ENCODE peak calls at places on chromosomes 1 and 21, in eight cellular contexts. One of them, this sample, is unnamed.
A peak's percentile ranks its signal among the peaks of the same experiment; 100 is the strongest.

GRCh38 chr21:31181089-31181757 is 142.9 kb upstream of the KRTAP19-8 start:
- DNase-seq in uterus: no peak
- DNase-seq in BE2C: no peak
- DNase-seq in stomach: no peak
- DNase-seq in psoas muscle: no peak
- DNase-seq in CD8-positive, alpha-beta memory T cell: no peak
- DNase-seq in sigmoid colon: no peak
- DNase-seq in kidney: no peak
- DNase-seq in this sample: no peak

GRCh38 chr1:52240592-52240991 is 98.7 kb downstream of the ZFYVE9 start:
- DNase-seq in uterus: no peak
- DNase-seq in sigmoid colon: no peak
- DNase-seq in kidney: no peak
- DNase-seq in CD8-positive, alpha-beta memory T cell: no peak
- DNase-seq in stomach: no peak
- DNase-seq in psoas muscle: no peak
- DNase-seq in BE2C: no peak
- DNase-seq in this sample: no peak

GRCh38 chr1:156126043-156126700 is 11.7 kb downstream of the LMNA start:
- DNase-seq in kidney: peak; percentile 98
- DNase-seq in CD8-positive, alpha-beta memory T cell: peak; percentile 66
- DNase-seq in psoas muscle: peak; percentile 94
- DNase-seq in stomach: peak; percentile 79
- DNase-seq in BE2C: peak; percentile 98
- DNase-seq in sigmoid colon: peak; percentile 96
- DNase-seq in uterus: peak; percentile 96
- DNase-seq in this sample: peak; percentile 98

GRCh38 chr1:76868916-76869315 is 1.6 kb downstream of the ST6GALNAC5 start:
- DNase-seq in kidney: peak; percentile 61
- DNase-seq in psoas muscle: no peak
- DNase-seq in sigmoid colon: no peak
- DNase-seq in BE2C: peak; percentile 8
- DNase-seq in CD8-positive, alpha-beta memory T cell: no peak
- DNase-seq in uterus: no peak
- DNase-seq in stomach: no peak
- DNase-seq in this sample: peak; percentile 23

GRCh38 chr1:24117722-24118409 is 5.9 kb upstream of the MYOM3 start:
- DNase-seq in stomach: peak; percentile 32
- DNase-seq in psoas muscle: peak; percentile 38
- DNase-seq in BE2C: no peak
- DNase-seq in sigmoid colon: no peak
- DNase-seq in CD8-positive, alpha-beta memory T cell: no peak
- DNase-seq in uterus: no peak
- DNase-seq in kidney: peak; percentile 73
- DNase-seq in this sample: no peak

GRCh38 chr21:18499761-18500376 is 96.3 kb upstream of the TMPRSS15 start:
- DNase-seq in BE2C: peak; percentile 75
- DNase-seq in stomach: peak; percentile 40
- DNase-seq in psoas muscle: no peak
- DNase-seq in sigmoid colon: no peak
- DNase-seq in uterus: no peak
- DNase-seq in CD8-positive, alpha-beta memory T cell: no peak
- DNase-seq in kidney: no peak
- DNase-seq in this sample: peak; percentile 50

GRCh38 chr1:40976952-40977690 is 2.4 kb upstream of the CTPS1 start:
- DNase-seq in kidney: no peak
- DNase-seq in CD8-positive, alpha-beta memory T cell: no peak
- DNase-seq in uterus: no peak
- DNase-seq in sigmoid colon: no peak
- DNase-seq in stomach: no peak
- DNase-seq in BE2C: no peak
- DNase-seq in psoas muscle: no peak
- DNase-seq in this sample: peak; percentile 76

GRCh38 chr21:38960251-38960650 is 154.5 kb downstream of the ETS2 start:
- DNase-seq in uterus: no peak
- DNase-seq in CD8-positive, alpha-beta memory T cell: no peak
- DNase-seq in sigmoid colon: no peak
- DNase-seq in kidney: peak; percentile 8
- DNase-seq in BE2C: no peak
- DNase-seq in psoas muscle: no peak
- DNase-seq in stomach: no peak
- DNase-seq in this sample: no peak

GRCh38 chr1:175863291-175864050 is 120.1 kb upstream of the TNR start:
- DNase-seq in sigmoid colon: no peak
- DNase-seq in psoas muscle: no peak
- DNase-seq in kidney: no peak
- DNase-seq in stomach: no peak
- DNase-seq in CD8-positive, alpha-beta memory T cell: no peak
- DNase-seq in BE2C: no peak
- DNase-seq in uterus: no peak
- DNase-seq in this sample: no peak

GRCh38 chr21:44872568-44873355 is 728 bp downstream of the PTTG1IP start:
- DNase-seq in stomach: peak; percentile 38
- DNase-seq in uterus: peak; percentile 41
- DNase-seq in BE2C: no peak
- DNase-seq in psoas muscle: peak; percentile 73
- DNase-seq in sigmoid colon: peak; percentile 87
- DNase-seq in kidney: peak; percentile 87
- DNase-seq in CD8-positive, alpha-beta memory T cell: no peak
- DNase-seq in this sample: peak; percentile 47

GRCh38 chr1:229434641-229435051 is 752 bp upstream of the ACTA1 start:
- DNase-seq in uterus: no peak
- DNase-seq in BE2C: peak; percentile 81
- DNase-seq in kidney: peak; percentile 32
- DNase-seq in stomach: no peak
- DNase-seq in CD8-positive, alpha-beta memory T cell: no peak
- DNase-seq in psoas muscle: peak; percentile 90
- DNase-seq in sigmoid colon: no peak
- DNase-seq in this sample: no peak

DNA sequence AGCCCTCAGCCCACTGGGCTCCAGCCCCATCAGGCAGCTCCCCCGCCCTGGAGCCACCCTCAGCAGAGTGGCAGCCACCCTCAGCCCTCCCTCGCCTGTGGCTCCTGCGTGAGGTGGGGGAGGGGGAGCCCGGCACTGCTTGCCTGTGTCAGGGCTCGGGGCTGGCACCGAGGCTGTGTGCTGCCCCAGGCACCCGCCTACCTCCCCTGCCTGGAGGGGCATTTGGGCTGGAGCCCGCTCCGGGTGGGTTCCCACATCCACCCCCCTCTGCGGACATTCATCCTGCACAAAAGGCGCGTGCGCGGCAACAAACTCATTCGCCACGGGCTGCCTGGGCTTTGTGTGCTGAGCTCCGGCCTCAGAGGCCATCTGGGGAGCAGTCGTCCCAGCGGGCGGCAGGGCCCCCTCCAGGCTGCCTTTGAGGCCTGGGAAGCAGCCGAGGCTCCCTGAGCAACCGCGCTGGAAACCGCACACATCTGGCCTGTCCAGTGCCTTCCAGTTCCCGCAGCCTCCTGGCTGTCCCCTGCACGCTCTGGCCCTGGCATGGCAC is 12.6 kb upstream of the TNFRSF14 start:
- DNase-seq in CD8-positive, alpha-beta memory T cell: peak; percentile 44
- DNase-seq in psoas muscle: no peak
- DNase-seq in sigmoid colon: no peak
- DNase-seq in stomach: peak; percentile 47
- DNase-seq in BE2C: peak; percentile 77
- DNase-seq in uterus: no peak
- DNase-seq in kidney: no peak
- DNase-seq in this sample: no peak
- H3K4me1 ChIP-seq in CD8-positive, alpha-beta memory T cell: peaks cover 46% of the 10 kb centered on the region
- H3K4me1 ChIP-seq in psoas muscle: peaks cover 15% of the 10 kb centered on the region
- H3K4me1 ChIP-seq in sigmoid colon: peaks cover 56% of the 10 kb centered on the region
- H3K4me1 ChIP-seq in stomach: peaks cover 51% of the 10 kb centered on the region
- H3K4me1 ChIP-seq in BE2C: peaks cover 36% of the 10 kb centered on the region
- H3K4me1 ChIP-seq in uterus: no peaks in the 10 kb centered on the region
- H3K4me1 ChIP-seq in kidney: peaks cover 13% of the 10 kb centered on the region
- H3K4me1 ChIP-seq in this sample: peaks cover 35% of the 10 kb centered on the region

DNA sequence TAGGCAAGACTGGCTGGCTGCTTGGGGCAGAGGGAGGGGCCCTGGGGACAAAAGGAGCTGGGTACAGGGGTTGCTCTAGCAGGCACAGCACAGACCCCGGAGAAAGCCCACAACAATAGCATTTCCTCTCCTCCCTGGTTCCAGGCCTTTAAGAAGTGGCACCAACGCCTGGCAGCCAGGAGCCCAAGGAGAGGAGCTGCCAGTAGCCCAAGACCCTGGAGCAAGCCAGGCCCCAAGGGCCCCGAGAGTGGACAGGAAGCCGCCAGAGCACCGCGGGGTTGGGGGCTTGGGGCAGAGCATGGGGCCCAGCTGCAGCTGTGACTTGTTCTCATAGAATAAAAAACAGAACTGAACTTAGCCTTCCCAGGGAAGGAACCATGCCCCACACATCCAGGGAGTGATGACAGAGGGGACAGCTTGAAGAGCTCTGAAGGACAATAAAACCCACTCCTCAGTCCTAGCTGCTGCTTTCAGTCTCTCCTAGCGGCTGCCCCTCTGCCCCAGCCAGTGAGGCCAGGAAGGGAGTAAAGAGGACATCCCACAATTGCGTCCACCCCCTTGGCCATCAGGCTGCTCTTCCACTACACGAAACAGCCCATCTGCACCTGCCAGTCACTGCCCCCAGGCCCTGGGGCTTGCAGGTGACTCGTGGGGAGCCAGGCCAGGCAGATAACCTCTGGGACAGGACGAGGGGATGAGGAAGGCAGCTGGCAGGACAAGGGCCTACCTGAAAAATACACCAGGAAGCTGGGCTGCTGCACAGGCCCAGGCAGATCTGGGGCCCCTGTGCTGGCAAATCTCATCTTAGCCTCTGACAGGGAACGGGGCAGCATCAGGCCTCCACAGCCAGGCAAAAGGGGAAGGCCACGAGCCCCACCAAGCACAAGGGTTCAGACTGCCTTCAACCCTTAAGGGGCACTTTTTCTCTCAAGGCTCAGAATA is 16.4 kb downstream of the MTHFR start:
- DNase-seq in kidney: peak; percentile 63
- DNase-seq in BE2C: no peak
- DNase-seq in sigmoid colon: no peak
- DNase-seq in CD8-positive, alpha-beta memory T cell: no peak
- DNase-seq in psoas muscle: no peak
- DNase-seq in stomach: no peak
- DNase-seq in uterus: no peak
- DNase-seq in this sample: peak; percentile 58
- H3K4me1 ChIP-seq in kidney: peaks cover 41% of the 10 kb centered on the region
- H3K4me1 ChIP-seq in BE2C: no peaks in the 10 kb centered on the region
- H3K4me1 ChIP-seq in sigmoid colon: peaks cover 74% of the 10 kb centered on the region
- H3K4me1 ChIP-seq in CD8-positive, alpha-beta memory T cell: peaks cover 18% of the 10 kb centered on the region
- H3K4me1 ChIP-seq in psoas muscle: peaks cover 76% of the 10 kb centered on the region
- H3K4me1 ChIP-seq in stomach: peaks cover 66% of the 10 kb centered on the region
- H3K4me1 ChIP-seq in uterus: no peaks in the 10 kb centered on the region
- H3K4me1 ChIP-seq in this sample: peaks cover 75% of the 10 kb centered on the region

GRCh38 chr1:33005117-33005811 is 31.4 kb downstream of the AK2 start:
- DNase-seq in psoas muscle: no peak
- DNase-seq in uterus: no peak
- DNase-seq in CD8-positive, alpha-beta memory T cell: no peak
- DNase-seq in kidney: no peak
- DNase-seq in stomach: no peak
- DNase-seq in sigmoid colon: no peak
- DNase-seq in BE2C: no peak
- DNase-seq in this sample: no peak
- H3K4me1 ChIP-seq in psoas muscle: peaks cover 20% of the 10 kb centered on the region
- H3K4me1 ChIP-seq in uterus: no peaks in the 10 kb centered on the region
- H3K4me1 ChIP-seq in CD8-positive, alpha-beta memory T cell: no peaks in the 10 kb centered on the region
- H3K4me1 ChIP-seq in kidney: peaks cover 32% of the 10 kb centered on the region
- H3K4me1 ChIP-seq in stomach: peaks cover 37% of the 10 kb centered on the region
- H3K4me1 ChIP-seq in sigmoid colon: peaks cover 13% of the 10 kb centered on the region
- H3K4me1 ChIP-seq in BE2C: no peaks in the 10 kb centered on the region
- H3K4me1 ChIP-seq in this sample: peaks cover 71% of the 10 kb centered on the region

GRCh38 chr1:181105134-181106021 is 16.9 kb downstream of the IER5 start:
- DNase-seq in kidney: peak; percentile 99
- DNase-seq in sigmoid colon: peak; percentile 98
- DNase-seq in stomach: peak; percentile 96
- DNase-seq in psoas muscle: peak; percentile 98
- DNase-seq in BE2C: peak; percentile 98
- DNase-seq in uterus: peak; percentile 96
- DNase-seq in CD8-positive, alpha-beta memory T cell: peak; percentile 92
- DNase-seq in this sample: peak; percentile 95
- H3K4me1 ChIP-seq in kidney: no peaks in the 10 kb centered on the region
- H3K4me1 ChIP-seq in sigmoid colon: peaks cover 24% of the 10 kb centered on the region
- H3K4me1 ChIP-seq in stomach: peaks cover 13% of the 10 kb centered on the region
- H3K4me1 ChIP-seq in psoas muscle: peaks cover 25% of the 10 kb centered on the region
- H3K4me1 ChIP-seq in BE2C: peaks cover 10% of the 10 kb centered on the region
- H3K4me1 ChIP-seq in uterus: no peaks in the 10 kb centered on the region
- H3K4me1 ChIP-seq in CD8-positive, alpha-beta memory T cell: peaks cover 39% of the 10 kb centered on the region
- H3K4me1 ChIP-seq in this sample: peaks cover 26% of the 10 kb centered on the region

GRCh38 chr1:61173118-61173517 is 90.8 kb downstream of the NFIA start:
- DNase-seq in sigmoid colon: no peak
- DNase-seq in stomach: no peak
- DNase-seq in BE2C: no peak
- DNase-seq in CD8-positive, alpha-beta memory T cell: no peak
- DNase-seq in psoas muscle: peak; percentile 72
- DNase-seq in kidney: no peak
- DNase-seq in uterus: no peak
- DNase-seq in this sample: no peak

GRCh38 chr1:61174060-61174788 is 91.9 kb downstream of the NFIA start:
- DNase-seq in BE2C: no peak
- DNase-seq in uterus: no peak
- DNase-seq in stomach: no peak
- DNase-seq in CD8-positive, alpha-beta memory T cell: no peak
- DNase-seq in sigmoid colon: no peak
- DNase-seq in kidney: no peak
- DNase-seq in psoas muscle: no peak
- DNase-seq in this sample: no peak

GRCh38 chr1:61170328-61171238 is 88.2 kb downstream of the NFIA start:
- DNase-seq in stomach: no peak
- DNase-seq in CD8-positive, alpha-beta memory T cell: no peak
- DNase-seq in BE2C: no peak
- DNase-seq in sigmoid colon: no peak
- DNase-seq in kidney: no peak
- DNase-seq in psoas muscle: no peak
- DNase-seq in uterus: no peak
- DNase-seq in this sample: peak; percentile 42

GRCh38 chr1:61171346-61171745 is 89.0 kb downstream of the NFIA start:
- DNase-seq in sigmoid colon: no peak
- DNase-seq in kidney: no peak
- DNase-seq in psoas muscle: no peak
- DNase-seq in uterus: no peak
- DNase-seq in CD8-positive, alpha-beta memory T cell: no peak
- DNase-seq in stomach: no peak
- DNase-seq in BE2C: no peak
- DNase-seq in this sample: no peak

GRCh38 chr1:61171915-61172485 is 89.6 kb downstream of the NFIA start:
- DNase-seq in sigmoid colon: no peak
- DNase-seq in BE2C: no peak
- DNase-seq in psoas muscle: no peak
- DNase-seq in uterus: no peak
- DNase-seq in stomach: no peak
- DNase-seq in CD8-positive, alpha-beta memory T cell: no peak
- DNase-seq in kidney: no peak
- DNase-seq in this sample: no peak
- H3K4me1 ChIP-seq in sigmoid colon: peaks cover 92% of the 10 kb centered on the region
- H3K4me1 ChIP-seq in BE2C: peaks cover 14% of the 10 kb centered on the region
- H3K4me1 ChIP-seq in psoas muscle: peaks cover 78% of the 10 kb centered on the region
- H3K4me1 ChIP-seq in uterus: peaks cover 17% of the 10 kb centered on the region
- H3K4me1 ChIP-seq in stomach: peaks cover 39% of the 10 kb centered on the region
- H3K4me1 ChIP-seq in CD8-positive, alpha-beta memory T cell: no peaks in the 10 kb centered on the region
- H3K4me1 ChIP-seq in kidney: peaks cover 16% of the 10 kb centered on the region
- H3K4me1 ChIP-seq in this sample: peaks cover 21% of the 10 kb centered on the region